ENCODE peak calls at places on chromosomes 11 and 22, in four cellular contexts. D, L, K and Q are unnamed samples.

GRCh38 chr11:46369458-46370152 is 11.9 kb upstream of the MDK start:
- DNase-seq in D (no peak), L (peak), K (no peak), Q (no peak)

GRCh38 chr11:2107941-2108630 is 31.1 kb downstream of the IGF2 start:
- DNase-seq in D (no peak), L (no peak), K (no peak), Q (no peak)

GRCh38 chr22:48313156-48313555 is 1514.5 kb downstream of the BRD1 start:
- DNase-seq in D (no peak), L (no peak), K (no peak), Q (no peak)

GRCh38 chr22:32926600-32926999 is 125.1 kb downstream of the TIMP3 start:
- DNase-seq in D (no peak), L (no peak), K (peak), Q (peak)

GRCh38 chr11:3163241-3163981 is 1.7 kb downstream of the OSBPL5 start:
- DNase-seq in D (no peak), L (peak), K (no peak), Q (no peak)

GRCh38 chr11:46238078-46238966 is 39.1 kb upstream of the CREB3L1 start:
- DNase-seq in D (no peak), L (peak), K (no peak), Q (no peak)

GRCh38 chr11:121067453-121067852 is 33.6 kb upstream of the TECTA start:
- DNase-seq in D (no peak), L (no peak), K (no peak), Q (no peak)

GRCh38 chr11:57903441-57904123 is 120.1 kb upstream of the OR9Q1 start:
- DNase-seq in D (no peak), L (peak), K (no peak), Q (no peak)

GRCh38 chr22:33781396-33781795 is 138.9 kb downstream of the LARGE1 start:
- DNase-seq in D (no peak), L (no peak), K (no peak), Q (no peak)

GRCh38 chr11:65912840-65913239 is 6.0 kb downstream of the C11orf68 start:
- DNase-seq in D (no peak), L (no peak), K (no peak), Q (no peak)